ENCODE peak calls at places on chromosomes 11 and 22, in ten cellular contexts. T is colonic mucosa; A is COR-L47; Q is stimulated activated naive CD8-positive, alpha-beta T cell treated with anti-CD3 and anti-CD28 coated beads, Interleukin-15, Interleukin-2, amounts not matched to agents 100 U/mL and 50 U/mL, for 24 hours; D is stimulated activated CD4-positive, alpha-beta T cell treated with anti-CD3 and anti-CD28 coated beads, TNF-alpha, amount 100 ng/mL, for 4 hours; I is T follicular helper cell; K is activated naive CD8-positive, alpha-beta T cell treated with anti-CD3 and anti-CD28 coated beads for 36 hours; F is stimulated activated CD8-positive, alpha-beta memory T cell treated with anti-CD3 and anti-CD28 coated beads, Interleukin-15, amount 100 ng/mL, for 1 hour; O is EL; N is NCI-H774. R is an unnamed sample.

GRCh38 chr11:113773092-113773415 is 438 bp downstream of the ZW10 start:
- DNase-seq in T (peak; percentile 48), A (no peak), Q (no peak), D (no peak), I (no peak), K (no peak), F (no peak), O (peak; percentile 48), N (no peak), R (peak; percentile 13)

GRCh38 chr11:12762696-12763324 is 88.6 kb downstream of the TEAD1 start:
- DNase-seq in T (no peak), A (peak; percentile 92), Q (no peak), D (no peak), I (no peak), K (no peak), F (no peak), O (no peak), N (peak; percentile 77), R (no peak)

GRCh38 chr11:83056204-83056603 is 15.5 kb downstream of the RAB30 start:
- DNase-seq in T (no peak), A (no peak), Q (no peak), D (no peak), I (no peak), K (no peak), F (no peak), O (no peak), N (no peak), R (no peak)

GRCh38 chr22:49760280-49760629 is 67.4 kb downstream of the BRD1 start:
- DNase-seq in T (peak; percentile 16), A (peak; percentile 26), Q (no peak), D (no peak), I (no peak), K (no peak), F (no peak), O (no peak), N (no peak), R (no peak)

GRCh38 chr11:43868852-43869567 is 11.6 kb upstream of the ALKBH3 start:
- DNase-seq in T (no peak), A (no peak), Q (peak; percentile 33), D (peak; percentile 3), I (no peak), K (peak; percentile 47), F (no peak), O (peak; percentile 78), N (peak; percentile 39), R (peak; percentile 11)

GRCh38 chr11:119179983-119180382 is 5.3 kb upstream of the NHERF4 start:
- DNase-seq in T (no peak), A (peak; percentile 81), Q (no peak), D (no peak), I (no peak), K (no peak), F (no peak), O (no peak), N (peak; percentile 95), R (no peak)

GRCh38 chr22:27602390-27602789 is 199.2 kb downstream of the MN1 start:
- DNase-seq in T (no peak), A (no peak), Q (no peak), D (no peak), I (no peak), K (no peak), F (no peak), O (no peak), N (no peak), R (no peak)

GRCh38 chr22:48351376-48352085 is 1476.1 kb downstream of the BRD1 start:
- DNase-seq in T (no peak), A (no peak), Q (no peak), D (no peak), I (no peak), K (no peak), F (no peak), O (no peak), N (no peak), R (no peak)

GRCh38 chr11:38100836-38101235 is 1502.8 kb upstream of the RAG2 start:
- DNase-seq in T (no peak), A (no peak), Q (no peak), D (no peak), I (no peak), K (no peak), F (no peak), O (no peak), N (no peak), R (no peak)

GRCh38 chr11:71452354-71453020 is 516 bp upstream of the NADSYN1 start:
- DNase-seq in T (peak; percentile 63), A (peak; percentile 27), Q (peak; percentile 54), D (no peak), I (peak; percentile 63), K (peak; percentile 63), F (no peak), O (no peak), N (peak; percentile 47), R (no peak)

GRCh38 chr11:64296830-64297721 is 3.1 kb upstream of the CATSPERZ start:
- DNase-seq in T (no peak), A (no peak), Q (no peak), D (no peak), I (no peak), K (no peak), F (no peak), O (no peak), N (no peak), R (no peak)

GRCh38 chr11:61509058-61510029 is 795 bp downstream of the LRRC10B start:
- DNase-seq in T (peak; percentile 69), A (peak; percentile 86), Q (peak; percentile 74), D (peak; percentile 21), I (peak; percentile 25), K (peak; percentile 84), F (no peak), O (peak; percentile 80), N (peak; percentile 78), R (peak; percentile 31)

GRCh38 chr11:27471588-27472397 is 797 bp downstream of the LGR4 start:
- DNase-seq in T (peak; percentile 47), A (peak; percentile 21), Q (peak; percentile 12), D (no peak), I (no peak), K (peak; percentile 24), F (no peak), O (no peak), N (peak; percentile 53), R (no peak)

GRCh38 chr22:40076702-40077645 is 82.2 kb downstream of the FAM83F start:
- DNase-seq in T (no peak), A (no peak), Q (no peak), D (no peak), I (no peak), K (no peak), F (no peak), O (peak; percentile 8), N (no peak), R (no peak)

GRCh38 chr22:45632791-45633515 is 38.7 kb upstream of the ATXN10 start:
- DNase-seq in T (no peak), A (no peak), Q (no peak), D (no peak), I (no peak), K (no peak), F (no peak), O (no peak), N (no peak), R (no peak)

GRCh38 chr11:47257518-47258316 is at the start of gene NR1H3:
- DNase-seq in T (peak; percentile 82), A (peak; percentile 30), Q (peak; percentile 24), D (no peak), I (no peak), K (no peak), F (no peak), O (peak; percentile 84), N (no peak), R (peak; percentile 77)

R was measured in HTR-8/SVneo.